ENCODE peak calls at places on chromosomes 4 and X, in four cellular contexts. Y is GM12878, A is HepG2, J is K562. M is an unnamed sample.

GRCh38 chrX:2463973-2464676 is 36.7 kb downstream of the DHRSX start:
- DNase-seq in Y (no peak), A (no peak), J (peak), M (peak)

GRCh38 chr4:107913283-107913899 is 18.0 kb upstream of the CYP2U1 start:
- DNase-seq in Y (no peak), A (peak), J (peak), M (peak)

GRCh38 chrX:3728454-3728853 is 15.0 kb upstream of the PRKX start:
- DNase-seq in Y (no peak), A (no peak), J (no peak), M (no peak)

GRCh38 chr4:10002278-10002677 is 19.0 kb downstream of the SLC2A9 start:
- DNase-seq in Y (no peak), A (peak), J (no peak), M (no peak)

GRCh38 chr4:183200453-183200852 is 101.4 kb downstream of the WWC2 start:
- DNase-seq in Y (no peak), A (no peak), J (no peak), M (no peak)

GRCh38 chr4:81335221-81335912 is 120.3 kb upstream of the PRKG2 start:
- DNase-seq in Y (no peak), A (no peak), J (no peak), M (no peak)

GRCh38 chr4:137376312-137376711 is 156.0 kb downstream of the PCDH18 start:
- DNase-seq in Y (no peak), A (no peak), J (no peak), M (no peak)

GRCh38 chr4:8427761-8428287 is 12.7 kb downstream of the ACOX3 start:
- DNase-seq in Y (no peak), A (peak), J (no peak), M (no peak)

GRCh38 chrX:18890724-18891560 is 93.0 kb downstream of the PHKA2 start:
- DNase-seq in Y (no peak), A (no peak), J (no peak), M (no peak)

GRCh38 chr4:152936446-152937279 is 540 bp downstream of the FHDC1 start:
- DNase-seq in Y (no peak), A (no peak), J (peak), M (peak)

GRCh38 chrX:153494541-153495361 is at the start of gene BGN:
- DNase-seq in Y (no peak), A (peak), J (peak), M (no peak)

GRCh38 chr4:140103676-140104075 is 50.3 kb downstream of the MAML3 start:
- DNase-seq in Y (peak), A (no peak), J (no peak), M (no peak)

GRCh38 chr4:16111533-16111932 is 27.7 kb upstream of the PROM1 start:
- DNase-seq in Y (no peak), A (peak), J (no peak), M (no peak)

GRCh38 chr4:122921971-122922876 is at the start of gene NUDT6:
- DNase-seq in Y (no peak), A (peak), J (peak), M (peak)

GRCh38 chr4:7938513-7939376 is 916 bp downstream of the AFAP1 start:
- DNase-seq in Y (no peak), A (no peak), J (no peak), M (no peak)

GRCh38 chr4:164614999-164615398 is 138.9 kb upstream of the SMIM31 start:
- DNase-seq in Y (no peak), A (no peak), J (no peak), M (no peak)

GRCh38 chrX:71909956-71910355 is 689 bp upstream of the NHSL2 start:
- DNase-seq in Y (no peak), A (no peak), J (no peak), M (peak)

GRCh38 chr4:124943145-124943889 is 230.8 kb upstream of the ANKRD50 start:
- DNase-seq in Y (no peak), A (no peak), J (no peak), M (peak)

GRCh38 chr4:53307210-53307609 is 58.7 kb downstream of the SCFD2 start:
- DNase-seq in Y (no peak), A (no peak), J (no peak), M (no peak)

GRCh38 chr4:158010346-158010745 is 162.5 kb downstream of the GASK1B start:
- DNase-seq in Y (no peak), A (no peak), J (no peak), M (no peak)

GRCh38 chr4:126265880-126266279 is 951.1 kb downstream of the FAT4 start:
- DNase-seq in Y (no peak), A (no peak), J (no peak), M (no peak)

GRCh38 chr4:3860061-3860912 is 94.1 kb downstream of the ADRA2C start:
- DNase-seq in Y (no peak), A (no peak), J (no peak), M (no peak)

GRCh38 chr4:5545271-5545670 is 163.1 kb downstream of the EVC2 start:
- DNase-seq in Y (no peak), A (no peak), J (no peak), M (no peak)

GRCh38 chr4:186104114-186104894 is at the start of gene FAM149A:
- DNase-seq in Y (no peak), A (no peak), J (no peak), M (no peak)

GRCh38 chr4:42280327-42281095 is 116.8 kb upstream of the SHISA3 start:
- DNase-seq in Y (no peak), A (no peak), J (peak), M (peak)

GRCh38 chrX:136163694-136164093 is 16.4 kb downstream of the FHL1 start:
- DNase-seq in Y (no peak), A (no peak), J (no peak), M (no peak)

GRCh38 chr4:109946120-109946519 is 33.4 kb downstream of the EGF start:
- DNase-seq in Y (no peak), A (no peak), J (no peak), M (no peak)

GRCh38 chr4:163542275-163542674 is 47.8 kb downstream of the TMA16 start:
- DNase-seq in Y (no peak), A (no peak), J (no peak), M (no peak)

GRCh38 chr4:21195682-21196081 is 495.4 kb downstream of the PACRGL start:
- DNase-seq in Y (no peak), A (no peak), J (no peak), M (no peak)

GRCh38 chr4:94635172-94635571 is 122.6 kb upstream of the BMPR1B start:
- DNase-seq in Y (no peak), A (no peak), J (no peak), M (no peak)
- TF ChIP-seq CHD4 in Y (no peak), A (no peak), J (no peak), M (no peak)

DNA sequence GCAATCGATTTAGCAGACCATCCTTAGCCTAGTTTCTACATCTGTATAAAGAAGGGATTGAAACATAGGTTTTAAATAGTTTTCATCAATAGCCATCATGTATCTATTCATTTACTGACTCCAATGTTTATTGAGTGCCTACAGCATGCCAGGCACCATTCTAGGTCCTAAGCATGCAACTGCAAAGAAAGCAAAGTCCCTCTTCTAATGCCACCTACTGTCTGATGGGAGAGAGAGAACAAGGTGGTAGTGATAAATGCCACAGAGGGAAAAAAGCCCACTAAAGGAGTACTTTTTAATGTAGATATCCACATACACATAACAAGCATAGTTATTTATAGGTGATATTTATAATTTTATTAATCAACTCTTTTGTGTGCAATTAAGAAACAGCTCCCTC is 67.6 kb upstream of the PPARGC1A start:
- DNase-seq in Y (no peak), A (no peak), J (no peak), M (no peak)
- TF ChIP-seq CTCF in Y (no peak), A (peak), J (no peak), M (no peak)

GRCh38 chrX:131762802-131763234 is 218.9 kb downstream of the OR13H1 start:
- DNase-seq in Y (peak), A (no peak), J (no peak), M (peak)
- TF ChIP-seq POLR2A in Y (no peak), A (no peak), J (no peak), M (no peak)

DNA sequence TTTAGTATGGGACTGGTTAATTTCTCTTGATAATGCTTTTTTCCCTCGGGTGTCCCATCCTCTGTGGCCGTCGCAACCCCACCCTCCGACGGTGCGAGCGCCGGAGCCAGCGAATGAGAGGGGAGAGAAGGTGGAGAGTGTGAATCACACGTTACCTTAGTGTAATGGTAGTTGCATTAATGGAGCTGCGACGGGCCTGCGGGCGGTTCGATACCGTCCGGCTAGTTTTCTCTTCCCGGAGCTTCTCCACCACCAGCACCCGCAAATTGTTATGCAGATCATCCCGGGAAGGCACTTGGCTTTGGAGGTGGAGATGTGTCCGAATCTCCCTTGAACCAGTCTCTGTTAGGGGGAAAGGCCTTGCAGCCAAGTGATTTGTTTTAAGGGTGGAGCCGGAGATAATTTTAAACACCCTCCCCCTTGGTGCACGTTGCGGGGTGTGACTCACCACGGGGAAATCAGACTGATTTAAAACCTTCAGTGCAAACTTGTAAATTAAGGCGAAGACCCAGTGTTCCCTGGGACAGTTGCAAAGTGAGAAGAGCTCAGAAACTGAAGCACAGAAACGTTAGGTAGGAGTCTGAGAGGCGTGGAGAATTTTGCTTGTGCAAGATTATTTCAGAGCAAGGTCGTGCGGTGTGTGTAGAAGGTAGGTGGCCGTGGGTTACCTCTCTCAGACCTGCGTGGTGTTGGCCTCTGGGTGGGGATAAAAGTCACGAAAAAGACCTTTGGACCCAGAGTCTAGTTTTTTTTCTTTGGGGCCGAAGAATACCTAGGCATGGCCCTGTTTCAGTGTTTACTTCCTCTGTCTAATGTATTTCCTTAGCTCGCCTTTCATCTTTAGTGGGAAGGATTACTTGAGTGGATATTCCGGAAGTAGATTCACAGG is 1.3 kb downstream of the AFF1 start:
- DNase-seq in Y (peak), A (peak), J (peak), M (peak)
- TF ChIP-seq CHD4 in Y (no peak), A (no peak), J (no peak), M (no peak)

GRCh38 chr4:102610476-102610875 is 109.3 kb downstream of the NFKB1 start:
- DNase-seq in Y (no peak), A (no peak), J (no peak), M (no peak)
- TF ChIP-seq CTCF in Y (no peak), A (no peak), J (no peak), M (no peak)

M was measured in A549.